ENCODE peak calls at places on chromosomes 4 and X, in ten cellular contexts. One of them, this sample, is unnamed.

GRCh38 chr4:7872264-7872771 is 67.3 kb downstream of the AFAP1 start:
- DNase-seq in breast epithelium: no peak
- DNase-seq in HCT116: no peak
- DNase-seq in A549: no peak
- DNase-seq in uterus: peak
- DNase-seq in IMR-90: peak
- DNase-seq in heart left ventricle: no peak
- DNase-seq in K562: no peak
- DNase-seq in transverse colon: no peak
- DNase-seq in endothelial cell of umbilical vein: no peak
- DNase-seq in this sample: peak

GRCh38 chrX:139106111-139106510 is 394.6 kb upstream of the FGF13 start:
- DNase-seq in breast epithelium: no peak
- DNase-seq in HCT116: no peak
- DNase-seq in A549: no peak
- DNase-seq in uterus: no peak
- DNase-seq in IMR-90: no peak
- DNase-seq in heart left ventricle: no peak
- DNase-seq in K562: no peak
- DNase-seq in transverse colon: no peak
- DNase-seq in endothelial cell of umbilical vein: no peak
- DNase-seq in this sample: no peak

GRCh38 chrX:134453631-134454030 is 6.3 kb upstream of the HPRT1 start:
- DNase-seq in breast epithelium: no peak
- DNase-seq in HCT116: no peak
- DNase-seq in A549: no peak
- DNase-seq in uterus: no peak
- DNase-seq in IMR-90: no peak
- DNase-seq in heart left ventricle: no peak
- DNase-seq in K562: no peak
- DNase-seq in transverse colon: peak
- DNase-seq in endothelial cell of umbilical vein: no peak
- DNase-seq in this sample: no peak

GRCh38 chr4:153426207-153426886 is 39.8 kb upstream of the TMEM131L start:
- DNase-seq in breast epithelium: no peak
- DNase-seq in HCT116: no peak
- DNase-seq in A549: no peak
- DNase-seq in uterus: no peak
- DNase-seq in IMR-90: peak
- DNase-seq in heart left ventricle: no peak
- DNase-seq in K562: no peak
- DNase-seq in transverse colon: no peak
- DNase-seq in endothelial cell of umbilical vein: no peak
- DNase-seq in this sample: no peak

GRCh38 chr4:98557497-98557896 is 100.9 kb downstream of the TSPAN5 start:
- DNase-seq in breast epithelium: no peak
- DNase-seq in HCT116: peak
- DNase-seq in A549: no peak
- DNase-seq in uterus: no peak
- DNase-seq in IMR-90: peak
- DNase-seq in heart left ventricle: no peak
- DNase-seq in K562: no peak
- DNase-seq in transverse colon: no peak
- DNase-seq in endothelial cell of umbilical vein: peak
- DNase-seq in this sample: no peak

GRCh38 chr4:17234678-17235077 is 277.2 kb downstream of the QDPR start:
- DNase-seq in breast epithelium: no peak
- DNase-seq in HCT116: no peak
- DNase-seq in A549: no peak
- DNase-seq in uterus: no peak
- DNase-seq in IMR-90: no peak
- DNase-seq in heart left ventricle: no peak
- DNase-seq in K562: no peak
- DNase-seq in transverse colon: no peak
- DNase-seq in endothelial cell of umbilical vein: no peak
- DNase-seq in this sample: no peak

GRCh38 chr4:13706130-13706529 is 78.6 kb upstream of the BOD1L1 start:
- DNase-seq in breast epithelium: peak
- DNase-seq in HCT116: no peak
- DNase-seq in A549: no peak
- DNase-seq in uterus: no peak
- DNase-seq in IMR-90: no peak
- DNase-seq in heart left ventricle: no peak
- DNase-seq in K562: no peak
- DNase-seq in transverse colon: no peak
- DNase-seq in endothelial cell of umbilical vein: no peak
- DNase-seq in this sample: no peak

GRCh38 chr4:186852964-186853391 is 129.3 kb upstream of the FAT1 start:
- DNase-seq in breast epithelium: no peak
- DNase-seq in HCT116: no peak
- DNase-seq in A549: no peak
- DNase-seq in uterus: no peak
- DNase-seq in IMR-90: no peak
- DNase-seq in heart left ventricle: no peak
- DNase-seq in K562: no peak
- DNase-seq in transverse colon: no peak
- DNase-seq in endothelial cell of umbilical vein: no peak
- DNase-seq in this sample: no peak

GRCh38 chr4:186134254-186134653 is 29.8 kb downstream of the FAM149A start:
- DNase-seq in breast epithelium: no peak
- DNase-seq in HCT116: no peak
- DNase-seq in A549: no peak
- DNase-seq in uterus: no peak
- DNase-seq in IMR-90: no peak
- DNase-seq in heart left ventricle: no peak
- DNase-seq in K562: no peak
- DNase-seq in transverse colon: peak
- DNase-seq in endothelial cell of umbilical vein: no peak
- DNase-seq in this sample: no peak

GRCh38 chr4:160319868-160320260 is 1217.0 kb downstream of the RAPGEF2 start:
- DNase-seq in breast epithelium: no peak
- DNase-seq in HCT116: no peak
- DNase-seq in A549: no peak
- DNase-seq in uterus: no peak
- DNase-seq in IMR-90: no peak
- DNase-seq in heart left ventricle: no peak
- DNase-seq in K562: no peak
- DNase-seq in transverse colon: no peak
- DNase-seq in endothelial cell of umbilical vein: no peak
- DNase-seq in this sample: no peak

DNA sequence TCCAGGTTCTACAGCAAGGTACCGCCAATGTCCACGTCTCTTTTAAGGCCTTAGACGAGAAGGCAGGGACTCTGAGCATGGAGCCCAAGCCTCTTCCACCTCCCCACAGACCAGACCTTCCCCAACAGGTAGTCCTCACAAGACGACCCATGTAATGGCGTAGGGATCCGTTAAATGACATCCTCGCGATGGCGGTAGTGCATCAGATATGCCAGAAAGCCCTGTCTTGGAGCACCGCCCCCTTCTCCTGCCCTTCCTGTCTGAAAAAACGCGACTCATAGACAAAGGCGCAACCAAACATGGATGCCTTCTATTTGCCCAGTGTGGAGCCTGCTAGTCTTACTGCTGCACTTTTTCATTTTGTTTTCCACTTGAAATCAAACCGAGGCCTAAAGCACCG is 185.4 kb downstream of the OR13H1 start:
- DNase-seq in breast epithelium: peak
- DNase-seq in HCT116: no peak
- DNase-seq in A549: no peak
- DNase-seq in uterus: peak
- DNase-seq in IMR-90: peak
- DNase-seq in heart left ventricle: no peak
- DNase-seq in K562: no peak
- DNase-seq in transverse colon: peak
- DNase-seq in endothelial cell of umbilical vein: no peak
- DNase-seq in this sample: peak
- TF ChIP-seq POLR2A in breast epithelium: no peak
- TF ChIP-seq POLR2A in HCT116: no peak
- TF ChIP-seq POLR2A in A549: no peak
- TF ChIP-seq POLR2A in uterus: no peak
- TF ChIP-seq POLR2A in IMR-90: no peak
- TF ChIP-seq POLR2A in heart left ventricle: no peak
- TF ChIP-seq POLR2A in K562: no peak
- TF ChIP-seq POLR2A in transverse colon: no peak
- TF ChIP-seq POLR2A in endothelial cell of umbilical vein: no peak
- TF ChIP-seq POLR2A in this sample: no peak

GRCh38 chr4:146582864-146583263 is 55.8 kb upstream of the POU4F2 start:
- DNase-seq in breast epithelium: no peak
- DNase-seq in HCT116: peak
- DNase-seq in A549: no peak
- DNase-seq in uterus: no peak
- DNase-seq in IMR-90: no peak
- DNase-seq in heart left ventricle: no peak
- DNase-seq in K562: no peak
- DNase-seq in transverse colon: no peak
- DNase-seq in endothelial cell of umbilical vein: no peak
- DNase-seq in this sample: no peak
- TF ChIP-seq CTCF in breast epithelium: no peak
- TF ChIP-seq CTCF in HCT116: peak
- TF ChIP-seq CTCF in A549: no peak
- TF ChIP-seq CTCF in uterus: no peak
- TF ChIP-seq CTCF in IMR-90: no peak
- TF ChIP-seq CTCF in heart left ventricle: no peak
- TF ChIP-seq CTCF in K562: no peak
- TF ChIP-seq CTCF in transverse colon: no peak
- TF ChIP-seq CTCF in endothelial cell of umbilical vein: no peak
- TF ChIP-seq CTCF in this sample: no peak

GRCh38 chr4:20176881-20177280 is 74.8 kb upstream of the SLIT2 start:
- DNase-seq in breast epithelium: no peak
- DNase-seq in HCT116: no peak
- DNase-seq in A549: no peak
- DNase-seq in uterus: no peak
- DNase-seq in IMR-90: peak
- DNase-seq in heart left ventricle: no peak
- DNase-seq in K562: no peak
- DNase-seq in transverse colon: no peak
- DNase-seq in endothelial cell of umbilical vein: no peak
- DNase-seq in this sample: no peak
- H3K4me3 ChIP-seq in breast epithelium: no peak
- H3K4me3 ChIP-seq in HCT116: no peak
- H3K4me3 ChIP-seq in A549: no peak
- H3K4me3 ChIP-seq in uterus: no peak
- H3K4me3 ChIP-seq in IMR-90: no peak
- H3K4me3 ChIP-seq in heart left ventricle: no peak
- H3K4me3 ChIP-seq in K562: no peak
- H3K4me3 ChIP-seq in transverse colon: no peak
- H3K4me3 ChIP-seq in endothelial cell of umbilical vein: no peak
- H3K4me3 ChIP-seq in this sample: no peak

DNA sequence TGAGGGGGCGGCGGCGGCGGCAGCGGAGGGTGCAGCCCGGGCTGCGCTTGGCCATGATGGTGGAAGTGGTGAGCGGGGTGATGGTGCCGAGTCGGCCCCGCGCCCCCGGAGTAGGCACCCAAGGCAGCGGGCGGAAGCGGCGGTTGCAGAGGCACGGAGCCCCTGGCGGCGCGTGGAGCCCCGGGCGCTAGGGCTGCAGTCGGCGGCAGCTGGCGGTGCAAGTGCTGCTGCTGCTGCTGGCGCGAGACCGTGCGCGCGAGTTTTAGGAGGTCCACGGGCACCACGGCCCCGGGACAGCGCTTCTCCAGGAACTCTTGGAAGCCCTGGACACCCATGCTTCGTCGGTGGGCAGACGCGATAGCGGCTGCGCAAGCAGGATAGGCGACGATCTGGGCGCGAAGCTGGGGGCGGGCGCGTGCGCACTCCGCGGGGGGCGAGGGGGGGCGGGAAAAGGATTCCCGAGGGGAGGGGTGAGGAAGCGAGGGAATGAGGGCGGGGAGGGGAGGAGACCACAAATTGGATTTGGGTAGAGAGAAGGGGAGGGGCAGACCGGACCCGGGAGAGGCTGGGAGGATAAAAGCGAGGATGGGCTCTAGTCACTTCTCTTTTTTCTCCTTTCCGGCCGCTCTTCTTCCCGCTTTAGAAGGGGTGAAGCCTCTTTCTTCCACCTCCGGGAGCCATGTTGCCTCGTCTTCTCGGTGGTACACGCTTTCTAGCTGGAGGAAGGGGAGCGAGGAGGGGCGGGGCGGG is at the start of gene FAM120C:
- DNase-seq in breast epithelium: peak
- DNase-seq in HCT116: peak
- DNase-seq in A549: peak
- DNase-seq in uterus: peak
- DNase-seq in IMR-90: peak
- DNase-seq in heart left ventricle: peak
- DNase-seq in K562: peak
- DNase-seq in transverse colon: peak
- DNase-seq in endothelial cell of umbilical vein: peak
- DNase-seq in this sample: peak
- TF ChIP-seq POLR2A in breast epithelium: no peak
- TF ChIP-seq POLR2A in HCT116: no peak
- TF ChIP-seq POLR2A in A549: peak
- TF ChIP-seq POLR2A in uterus: no peak
- TF ChIP-seq POLR2A in IMR-90: peak
- TF ChIP-seq POLR2A in heart left ventricle: no peak
- TF ChIP-seq POLR2A in K562: no peak
- TF ChIP-seq POLR2A in transverse colon: peak
- TF ChIP-seq POLR2A in endothelial cell of umbilical vein: peak
- TF ChIP-seq POLR2A in this sample: no peak

This sample was measured in lower leg skin.